ENCODE peak calls at places on chromosomes 6 and 20, in ten cellular contexts. Q is astrocyte of the spinal cord, B is heart right ventricle, Z is stomach, D is cardiac fibroblast, A is AG09309, L is bronchial epithelial cell, M is B cell, I is upper lobe of left lung, C is GM10248. G is an unnamed sample.

GRCh38 chr6:138465007-138465645 is 34.2 kb downstream of the NHSL1 start:
- DNase-seq in Q (peak), I (no peak), Z (no peak), D (peak), C (no peak), L (peak), M (no peak), B (no peak), A (peak), G (no peak)

GRCh38 chr20:32534661-32535240 is 50.4 kb downstream of the NOL4L start:
- DNase-seq in I (no peak), M (no peak), D (no peak), Z (no peak), L (peak), C (no peak), B (no peak), A (no peak), Q (no peak), G (no peak)

GRCh38 chr6:37391100-37391499 is 37.3 kb downstream of the RNF8 start:
- DNase-seq in M (no peak), A (no peak), I (no peak), B (no peak), Q (no peak), L (no peak), D (no peak), Z (no peak), C (no peak), G (no peak)

GRCh38 chr6:48061630-48062029 is 49.4 kb downstream of the PTCHD4 start:
- DNase-seq in M (no peak), L (peak), I (no peak), C (no peak), D (peak), B (no peak), A (no peak), Z (no peak), Q (peak), G (no peak)

GRCh38 chr20:34891166-34892062 is 15.0 kb downstream of the ACSS2 start:
- DNase-seq in L (peak), Z (no peak), A (peak), Q (peak), M (no peak), I (no peak), B (no peak), C (no peak), D (peak), G (no peak)

GRCh38 chr6:137767931-137768690 is 98.9 kb upstream of the TNFAIP3 start:
- DNase-seq in L (peak), I (no peak), B (no peak), C (peak), A (no peak), M (no peak), Q (peak), D (peak), Z (no peak), G (no peak)

GRCh38 chr6:147742445-147742844 is 234.0 kb downstream of the SAMD5 start:
- DNase-seq in L (no peak), D (no peak), B (no peak), Q (no peak), I (no peak), C (no peak), A (no peak), M (no peak), Z (no peak), G (no peak)

GRCh38 chr6:37365791-37366190 is 12.0 kb downstream of the RNF8 start:
- DNase-seq in M (no peak), I (no peak), Z (no peak), L (peak), B (no peak), A (no peak), Q (peak), D (peak), C (no peak), G (no peak)

GRCh38 chr6:41939848-41940758 is 1.5 kb downstream of the CCND3 start:
- DNase-seq in Z (peak), A (no peak), B (no peak), C (no peak), I (no peak), D (peak), L (no peak), M (no peak), Q (peak), G (peak)

GRCh38 chr6:160950507-160950906 is 41.1 kb upstream of the MAP3K4 start:
- DNase-seq in B (peak), Z (peak), D (peak), I (no peak), L (peak), C (no peak), M (no peak), A (no peak), Q (peak), G (no peak)

GRCh38 chr20:47133809-47134456 is 222.6 kb downstream of the ZMYND8 start:
- DNase-seq in B (no peak), A (no peak), Q (peak), M (no peak), L (peak), D (peak), I (no peak), C (no peak), Z (no peak), G (no peak)

GRCh38 chr6:111357680-111358079 is 125.3 kb downstream of the REV3L start:
- DNase-seq in M (no peak), A (no peak), B (no peak), Q (no peak), C (no peak), D (peak), I (no peak), L (no peak), Z (no peak), G (no peak)

GRCh38 chr6:142568857-142569597 is 267.2 kb downstream of the ADGRG6 start:
- DNase-seq in D (peak), C (no peak), Z (no peak), I (no peak), Q (peak), L (peak), M (no peak), B (no peak), A (peak), G (no peak)

GRCh38 chr20:51542033-51542893 is at the start of gene NFATC2:
- DNase-seq in Q (no peak), D (no peak), C (peak), A (no peak), B (peak), Z (peak), M (peak), L (no peak), I (peak), G (no peak)

GRCh38 chr6:75850026-75850385 is 101.0 kb downstream of the MYO6 start:
- DNase-seq in Q (no peak), B (no peak), M (no peak), A (no peak), I (no peak), L (peak), D (peak), C (no peak), Z (no peak), G (no peak)

GRCh38 chr6:3610896-3611295 is 140.6 kb downstream of the PXDC1 start:
- DNase-seq in I (no peak), L (no peak), D (no peak), Z (no peak), A (no peak), B (no peak), Q (no peak), C (no peak), M (no peak), G (no peak)

GRCh38 chr20:61770203-61770602 is 295.5 kb downstream of the TAF4 start:
- DNase-seq in M (no peak), D (no peak), L (no peak), C (no peak), Z (no peak), I (no peak), A (no peak), Q (no peak), B (no peak), G (no peak)

GRCh38 chr6:90168693-90169131 is 127.9 kb downstream of the BACH2 start:
- DNase-seq in Z (no peak), D (peak), A (no peak), M (no peak), C (no peak), L (peak), I (no peak), Q (peak), B (no peak), G (no peak)

GRCh38 chr6:50825375-50826036 is 6.8 kb downstream of the TFAP2B start:
- DNase-seq in C (no peak), Z (no peak), I (no peak), A (no peak), Q (no peak), M (no peak), D (no peak), B (no peak), L (no peak), G (no peak)

GRCh38 chr6:152948150-152948768 is 34.6 kb downstream of the FBXO5 start:
- DNase-seq in C (peak), I (no peak), A (peak), D (peak), M (peak), L (peak), B (peak), Z (no peak), Q (peak), G (no peak)

GRCh38 chr20:48686238-48687096 is 141.3 kb downstream of the PREX1 start:
- DNase-seq in D (peak), Q (peak), L (no peak), C (no peak), M (no peak), B (peak), Z (peak), I (peak), A (peak), G (no peak)

GRCh38 chr6:39517763-39518162 is 195.3 kb upstream of the KCNK16 start:
- DNase-seq in I (no peak), B (no peak), A (no peak), Z (no peak), Q (peak), L (no peak), D (no peak), M (no peak), C (no peak), G (no peak)

GRCh38 chr6:160388922-160389321 is 40.7 kb downstream of the SLC22A3 start:
- DNase-seq in L (peak), M (no peak), D (no peak), Q (no peak), I (no peak), B (no peak), A (no peak), Z (no peak), C (no peak), G (no peak)

GRCh38 chr20:21396921-21397340 is 395 bp downstream of the NKX2-4 start:
- DNase-seq in B (no peak), A (no peak), M (peak), I (no peak), Z (no peak), Q (no peak), D (no peak), L (no peak), C (peak), G (no peak)

GRCh38 chr6:110325197-110325596 is 33.0 kb downstream of the METTL24 start:
- DNase-seq in C (no peak), D (peak), L (peak), B (no peak), I (no peak), Q (peak), M (no peak), A (peak), Z (no peak), G (no peak)

GRCh38 chr6:11374036-11375010 is 141.9 kb upstream of the NEDD9 start:
- DNase-seq in C (peak), B (no peak), Z (no peak), D (no peak), Q (no peak), A (no peak), M (peak), L (no peak), I (no peak), G (no peak)

GRCh38 chr6:35624341-35625070 is 64.2 kb downstream of the FKBP5 start:
- DNase-seq in D (peak), A (no peak), M (no peak), L (no peak), B (no peak), Q (no peak), C (no peak), Z (no peak), I (no peak), G (no peak)

GRCh38 chr6:144745434-144745833 is 460.3 kb downstream of the UTRN start:
- DNase-seq in I (no peak), B (no peak), Z (no peak), M (no peak), Q (no peak), L (no peak), D (no peak), A (no peak), C (no peak), G (no peak)

GRCh38 chr20:45899041-45899835 is 8.1 kb downstream of the CTSA start:
- DNase-seq in C (no peak), A (no peak), Q (no peak), Z (no peak), L (no peak), D (no peak), I (no peak), B (no peak), M (no peak), G (no peak)
- TF ChIP-seq CTCF in C (no peak), A (no peak), Q (no peak), Z (no peak), L (no peak), D (no peak), I (no peak), B (no peak), M (no peak), G (no peak)

GRCh38 chr20:24291066-24291465 is 178.4 kb upstream of the SYNDIG1 start:
- DNase-seq in B (no peak), L (no peak), Z (no peak), M (no peak), A (no peak), I (no peak), Q (no peak), D (no peak), C (no peak), G (no peak)

DNA sequence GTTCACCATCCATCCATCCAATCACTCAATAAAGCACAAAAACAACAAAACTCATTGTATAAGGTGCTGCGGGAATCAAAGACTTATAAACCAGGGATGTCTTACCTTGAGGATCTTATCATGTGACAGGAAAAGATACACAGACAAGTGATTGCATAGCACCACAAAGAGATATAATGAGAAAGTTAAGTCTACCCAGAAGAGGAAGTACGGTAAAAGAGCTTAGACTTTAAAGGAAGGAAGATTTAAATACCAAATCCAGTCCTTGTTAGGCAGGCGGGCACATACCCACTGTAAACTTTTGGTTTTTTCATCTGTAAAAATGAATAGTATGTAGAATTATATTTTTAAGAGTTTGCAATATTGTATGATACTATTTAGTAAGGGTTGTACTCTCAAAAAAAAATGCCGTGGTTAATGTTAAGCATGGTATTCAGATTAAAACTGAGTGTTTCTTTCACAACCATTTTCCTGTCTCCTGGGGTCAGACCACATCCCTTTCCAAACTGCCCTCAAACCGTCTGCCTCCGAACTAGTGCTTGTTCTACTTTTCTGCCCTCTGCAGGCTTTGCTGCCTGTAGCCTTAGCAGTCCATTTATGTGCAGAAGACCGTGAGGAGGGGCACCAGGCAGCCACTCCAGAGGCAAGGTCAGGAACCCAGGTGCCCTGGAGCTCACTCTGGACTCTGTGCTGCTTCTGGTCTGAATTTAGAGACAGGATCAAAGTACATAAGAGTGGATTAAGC is 179.5 kb upstream of the SYNDIG1 start:
- DNase-seq in C (no peak), D (no peak), I (no peak), B (no peak), A (no peak), M (no peak), L (no peak), Z (no peak), Q (no peak), G (no peak)
- TF ChIP-seq CTCF in C (no peak), D (no peak), I (no peak), B (no peak), A (no peak), M (no peak), L (no peak), Z (no peak), Q (no peak), G (no peak)

DNA sequence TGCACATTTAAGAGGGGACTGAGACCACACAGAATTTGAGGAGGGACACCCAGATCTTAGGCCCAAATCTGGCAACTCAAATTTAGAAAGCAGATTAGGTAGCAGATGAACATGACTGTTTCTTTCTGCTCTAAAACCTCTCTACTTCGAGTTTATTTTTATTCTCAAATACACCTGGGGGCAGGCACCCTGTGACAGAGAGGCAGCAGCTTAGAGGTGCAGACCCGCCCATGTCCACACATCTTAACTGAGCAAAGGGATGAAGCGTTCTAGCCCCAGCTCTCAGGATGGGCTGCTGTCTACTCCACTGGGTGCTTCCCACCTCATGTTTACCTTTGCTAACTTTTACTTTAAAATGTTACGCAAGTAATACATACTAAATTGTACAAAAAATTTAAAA is 125.0 kb downstream of the SLC23A2 start:
- DNase-seq in I (no peak), M (no peak), A (no peak), B (no peak), Q (no peak), Z (no peak), D (no peak), L (no peak), C (no peak), G (no peak)
- TF ChIP-seq CTCF in I (no peak), M (no peak), A (no peak), B (no peak), Q (no peak), Z (no peak), D (no peak), L (no peak), C (no peak), G (no peak)

GRCh38 chr20:49964964-49965780 is 17.6 kb upstream of the SNAI1 start:
- DNase-seq in B (no peak), A (no peak), C (peak), L (peak), Z (peak), Q (peak), D (no peak), M (no peak), I (no peak), G (no peak)
- TF ChIP-seq CTCF in B (peak), A (peak), C (peak), L (peak), Z (no peak), Q (peak), D (peak), M (peak), I (peak), G (peak)

GRCh38 chr6:132017921-132018320 is 66.7 kb upstream of the CCN2 start:
- DNase-seq in Q (no peak), M (no peak), L (no peak), D (no peak), Z (no peak), B (no peak), A (no peak), I (no peak), C (no peak), G (no peak)

GRCh38 chr6:132025468-132025867 is 74.3 kb upstream of the CCN2 start:
- DNase-seq in A (no peak), B (no peak), C (no peak), I (no peak), Z (no peak), Q (no peak), M (no peak), D (no peak), L (no peak), G (no peak)

GRCh38 chr6:132020138-132020551 is 69.0 kb upstream of the CCN2 start:
- DNase-seq in C (no peak), D (peak), L (peak), Q (no peak), B (peak), A (no peak), Z (no peak), I (no peak), M (no peak), G (no peak)

GRCh38 chr6:132021552-132022375 is 70.6 kb upstream of the CCN2 start:
- DNase-seq in I (no peak), M (no peak), Q (no peak), D (no peak), C (no peak), A (no peak), B (no peak), L (no peak), Z (no peak), G (no peak)

DNA sequence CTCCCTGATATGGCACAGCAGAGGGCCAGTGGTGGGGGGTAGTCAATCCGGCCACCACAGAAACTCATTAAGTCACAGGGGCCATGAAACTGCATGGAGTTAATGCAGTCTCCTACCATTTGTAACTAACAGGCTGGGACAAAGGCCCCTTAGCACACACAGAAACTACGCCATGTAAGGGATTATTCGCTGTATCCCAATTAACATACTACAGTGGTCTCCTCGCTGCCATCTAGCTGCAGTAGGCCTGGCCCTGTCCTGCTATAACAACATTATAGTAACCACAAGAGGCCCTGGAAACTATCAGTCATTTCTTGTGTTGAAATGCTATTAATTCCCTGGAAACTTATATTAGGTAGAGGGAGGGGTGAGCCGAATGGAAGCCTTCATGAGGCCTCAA is 72.3 kb upstream of the CCN2 start:
- DNase-seq in Q (no peak), L (no peak), M (no peak), B (no peak), I (no peak), C (no peak), D (no peak), A (no peak), Z (no peak), G (no peak)
- TF ChIP-seq CTCF in Q (peak), L (no peak), M (no peak), B (no peak), I (no peak), C (no peak), D (peak), A (no peak), Z (no peak), G (no peak)